ENCODE peak calls at places on chromosome 18, in seven cellular contexts. One of them, this sample, is unnamed.

GRCh38 chr18:42719221-42719620 is 396.3 kb downstream of the RIT2 start:
- DNase-seq in GM12865: no peak
- DNase-seq in cardiac muscle cell: no peak
- DNase-seq in activated CD8-positive, alpha-beta memory T cell treated with anti-CD3 and anti-CD28 coated beads, Interleukin-2, amount 50 U/mL, for 48 hours: no peak
- DNase-seq in dorsolateral prefrontal cortex: no peak
- DNase-seq in stimulated activated CD4-positive, alpha-beta T cell treated with anti-CD3 and anti-CD28 coated beads, Interleukin-2, amount 100 ng/mL, for 4 hours: no peak
- DNase-seq in MCF 10A: peak
- DNase-seq in this sample: no peak

GRCh38 chr18:21682276-21683051 is 22.1 kb downstream of the ABHD3 start:
- DNase-seq in activated CD8-positive, alpha-beta memory T cell treated with anti-CD3 and anti-CD28 coated beads, Interleukin-2, amount 50 U/mL, for 48 hours: peak
- DNase-seq in dorsolateral prefrontal cortex: no peak
- DNase-seq in MCF 10A: no peak
- DNase-seq in GM12865: peak
- DNase-seq in stimulated activated CD4-positive, alpha-beta T cell treated with anti-CD3 and anti-CD28 coated beads, Interleukin-2, amount 100 ng/mL, for 4 hours: no peak
- DNase-seq in cardiac muscle cell: peak
- DNase-seq in this sample: no peak

GRCh38 chr18:36625386-36625785 is 203.4 kb downstream of the TPGS2 start:
- DNase-seq in MCF 10A: no peak
- DNase-seq in dorsolateral prefrontal cortex: no peak
- DNase-seq in activated CD8-positive, alpha-beta memory T cell treated with anti-CD3 and anti-CD28 coated beads, Interleukin-2, amount 50 U/mL, for 48 hours: no peak
- DNase-seq in cardiac muscle cell: no peak
- DNase-seq in GM12865: no peak
- DNase-seq in stimulated activated CD4-positive, alpha-beta T cell treated with anti-CD3 and anti-CD28 coated beads, Interleukin-2, amount 100 ng/mL, for 4 hours: no peak
- DNase-seq in this sample: no peak

GRCh38 chr18:40109251-40110049 is 1845.6 kb upstream of the PIK3C3 start:
- DNase-seq in stimulated activated CD4-positive, alpha-beta T cell treated with anti-CD3 and anti-CD28 coated beads, Interleukin-2, amount 100 ng/mL, for 4 hours: no peak
- DNase-seq in dorsolateral prefrontal cortex: no peak
- DNase-seq in activated CD8-positive, alpha-beta memory T cell treated with anti-CD3 and anti-CD28 coated beads, Interleukin-2, amount 50 U/mL, for 48 hours: no peak
- DNase-seq in cardiac muscle cell: no peak
- DNase-seq in MCF 10A: no peak
- DNase-seq in GM12865: peak
- DNase-seq in this sample: no peak

GRCh38 chr18:27854631-27855030 is 322.3 kb downstream of the CDH2 start:
- DNase-seq in activated CD8-positive, alpha-beta memory T cell treated with anti-CD3 and anti-CD28 coated beads, Interleukin-2, amount 50 U/mL, for 48 hours: no peak
- DNase-seq in stimulated activated CD4-positive, alpha-beta T cell treated with anti-CD3 and anti-CD28 coated beads, Interleukin-2, amount 100 ng/mL, for 4 hours: no peak
- DNase-seq in cardiac muscle cell: no peak
- DNase-seq in GM12865: no peak
- DNase-seq in MCF 10A: no peak
- DNase-seq in dorsolateral prefrontal cortex: no peak
- DNase-seq in this sample: no peak

GRCh38 chr18:74110149-74110548 is 37.5 kb downstream of the FBXO15 start:
- DNase-seq in GM12865: no peak
- DNase-seq in dorsolateral prefrontal cortex: no peak
- DNase-seq in activated CD8-positive, alpha-beta memory T cell treated with anti-CD3 and anti-CD28 coated beads, Interleukin-2, amount 50 U/mL, for 48 hours: no peak
- DNase-seq in MCF 10A: no peak
- DNase-seq in cardiac muscle cell: no peak
- DNase-seq in stimulated activated CD4-positive, alpha-beta T cell treated with anti-CD3 and anti-CD28 coated beads, Interleukin-2, amount 100 ng/mL, for 4 hours: no peak
- DNase-seq in this sample: no peak

GRCh38 chr18:77548790-77549420 is 299.3 kb downstream of the GALR1 start:
- DNase-seq in MCF 10A: no peak
- DNase-seq in stimulated activated CD4-positive, alpha-beta T cell treated with anti-CD3 and anti-CD28 coated beads, Interleukin-2, amount 100 ng/mL, for 4 hours: no peak
- DNase-seq in activated CD8-positive, alpha-beta memory T cell treated with anti-CD3 and anti-CD28 coated beads, Interleukin-2, amount 50 U/mL, for 48 hours: no peak
- DNase-seq in GM12865: no peak
- DNase-seq in cardiac muscle cell: no peak
- DNase-seq in dorsolateral prefrontal cortex: no peak
- DNase-seq in this sample: no peak

GRCh38 chr18:12904012-12904516 is 20.0 kb upstream of the PTPN2 start:
- DNase-seq in stimulated activated CD4-positive, alpha-beta T cell treated with anti-CD3 and anti-CD28 coated beads, Interleukin-2, amount 100 ng/mL, for 4 hours: peak
- DNase-seq in cardiac muscle cell: peak
- DNase-seq in MCF 10A: no peak
- DNase-seq in activated CD8-positive, alpha-beta memory T cell treated with anti-CD3 and anti-CD28 coated beads, Interleukin-2, amount 50 U/mL, for 48 hours: peak
- DNase-seq in GM12865: no peak
- DNase-seq in dorsolateral prefrontal cortex: no peak
- DNase-seq in this sample: no peak

GRCh38 chr18:79611040-79611681 is 68.4 kb upstream of the CTDP1 start:
- DNase-seq in GM12865: no peak
- DNase-seq in cardiac muscle cell: peak
- DNase-seq in stimulated activated CD4-positive, alpha-beta T cell treated with anti-CD3 and anti-CD28 coated beads, Interleukin-2, amount 100 ng/mL, for 4 hours: no peak
- DNase-seq in MCF 10A: peak
- DNase-seq in activated CD8-positive, alpha-beta memory T cell treated with anti-CD3 and anti-CD28 coated beads, Interleukin-2, amount 50 U/mL, for 48 hours: no peak
- DNase-seq in dorsolateral prefrontal cortex: peak
- DNase-seq in this sample: peak

GRCh38 chr18:63511285-63511684 is 30.9 kb upstream of the SERPINB12 start:
- DNase-seq in GM12865: peak
- DNase-seq in stimulated activated CD4-positive, alpha-beta T cell treated with anti-CD3 and anti-CD28 coated beads, Interleukin-2, amount 100 ng/mL, for 4 hours: no peak
- DNase-seq in MCF 10A: peak
- DNase-seq in activated CD8-positive, alpha-beta memory T cell treated with anti-CD3 and anti-CD28 coated beads, Interleukin-2, amount 50 U/mL, for 48 hours: no peak
- DNase-seq in cardiac muscle cell: peak
- DNase-seq in dorsolateral prefrontal cortex: no peak
- DNase-seq in this sample: peak

GRCh38 chr18:26706796-26707406 is 158.5 kb upstream of the KCTD1 start:
- DNase-seq in MCF 10A: no peak
- DNase-seq in activated CD8-positive, alpha-beta memory T cell treated with anti-CD3 and anti-CD28 coated beads, Interleukin-2, amount 50 U/mL, for 48 hours: no peak
- DNase-seq in dorsolateral prefrontal cortex: no peak
- DNase-seq in stimulated activated CD4-positive, alpha-beta T cell treated with anti-CD3 and anti-CD28 coated beads, Interleukin-2, amount 100 ng/mL, for 4 hours: no peak
- DNase-seq in GM12865: no peak
- DNase-seq in cardiac muscle cell: peak
- DNase-seq in this sample: no peak

GRCh38 chr18:46167971-46168370 is 63.8 kb downstream of the HAUS1 start:
- DNase-seq in stimulated activated CD4-positive, alpha-beta T cell treated with anti-CD3 and anti-CD28 coated beads, Interleukin-2, amount 100 ng/mL, for 4 hours: no peak
- DNase-seq in MCF 10A: no peak
- DNase-seq in dorsolateral prefrontal cortex: no peak
- DNase-seq in GM12865: peak
- DNase-seq in cardiac muscle cell: no peak
- DNase-seq in activated CD8-positive, alpha-beta memory T cell treated with anti-CD3 and anti-CD28 coated beads, Interleukin-2, amount 50 U/mL, for 48 hours: peak
- DNase-seq in this sample: no peak

GRCh38 chr18:70279470-70279869 is 9.4 kb upstream of the SOCS6 start:
- DNase-seq in MCF 10A: no peak
- DNase-seq in dorsolateral prefrontal cortex: no peak
- DNase-seq in cardiac muscle cell: no peak
- DNase-seq in GM12865: no peak
- DNase-seq in stimulated activated CD4-positive, alpha-beta T cell treated with anti-CD3 and anti-CD28 coated beads, Interleukin-2, amount 100 ng/mL, for 4 hours: no peak
- DNase-seq in activated CD8-positive, alpha-beta memory T cell treated with anti-CD3 and anti-CD28 coated beads, Interleukin-2, amount 50 U/mL, for 48 hours: no peak
- DNase-seq in this sample: no peak

GRCh38 chr18:13268035-13268700 is 49.6 kb downstream of the LDLRAD4 start:
- DNase-seq in GM12865: no peak
- DNase-seq in activated CD8-positive, alpha-beta memory T cell treated with anti-CD3 and anti-CD28 coated beads, Interleukin-2, amount 50 U/mL, for 48 hours: no peak
- DNase-seq in MCF 10A: no peak
- DNase-seq in dorsolateral prefrontal cortex: no peak
- DNase-seq in cardiac muscle cell: peak
- DNase-seq in stimulated activated CD4-positive, alpha-beta T cell treated with anti-CD3 and anti-CD28 coated beads, Interleukin-2, amount 100 ng/mL, for 4 hours: no peak
- DNase-seq in this sample: no peak

GRCh38 chr18:44798433-44799048 is 117.9 kb downstream of the SETBP1 start:
- DNase-seq in dorsolateral prefrontal cortex: no peak
- DNase-seq in stimulated activated CD4-positive, alpha-beta T cell treated with anti-CD3 and anti-CD28 coated beads, Interleukin-2, amount 100 ng/mL, for 4 hours: no peak
- DNase-seq in GM12865: no peak
- DNase-seq in cardiac muscle cell: no peak
- DNase-seq in MCF 10A: no peak
- DNase-seq in activated CD8-positive, alpha-beta memory T cell treated with anti-CD3 and anti-CD28 coated beads, Interleukin-2, amount 50 U/mL, for 48 hours: no peak
- DNase-seq in this sample: no peak

GRCh38 chr18:5772271-5772670 is 123.1 kb downstream of the TMEM200C start:
- DNase-seq in MCF 10A: no peak
- DNase-seq in activated CD8-positive, alpha-beta memory T cell treated with anti-CD3 and anti-CD28 coated beads, Interleukin-2, amount 50 U/mL, for 48 hours: no peak
- DNase-seq in cardiac muscle cell: no peak
- DNase-seq in dorsolateral prefrontal cortex: no peak
- DNase-seq in stimulated activated CD4-positive, alpha-beta T cell treated with anti-CD3 and anti-CD28 coated beads, Interleukin-2, amount 100 ng/mL, for 4 hours: no peak
- DNase-seq in GM12865: no peak
- DNase-seq in this sample: no peak

GRCh38 chr18:7117390-7118355 is at the start of gene LAMA1:
- DNase-seq in cardiac muscle cell: peak
- DNase-seq in stimulated activated CD4-positive, alpha-beta T cell treated with anti-CD3 and anti-CD28 coated beads, Interleukin-2, amount 100 ng/mL, for 4 hours: no peak
- DNase-seq in activated CD8-positive, alpha-beta memory T cell treated with anti-CD3 and anti-CD28 coated beads, Interleukin-2, amount 50 U/mL, for 48 hours: no peak
- DNase-seq in MCF 10A: no peak
- DNase-seq in GM12865: no peak
- DNase-seq in dorsolateral prefrontal cortex: no peak
- DNase-seq in this sample: peak

GRCh38 chr18:31506024-31506742 is 8.2 kb downstream of the DSG2 start:
- DNase-seq in MCF 10A: peak
- DNase-seq in cardiac muscle cell: peak
- DNase-seq in activated CD8-positive, alpha-beta memory T cell treated with anti-CD3 and anti-CD28 coated beads, Interleukin-2, amount 50 U/mL, for 48 hours: no peak
- DNase-seq in stimulated activated CD4-positive, alpha-beta T cell treated with anti-CD3 and anti-CD28 coated beads, Interleukin-2, amount 100 ng/mL, for 4 hours: no peak
- DNase-seq in dorsolateral prefrontal cortex: no peak
- DNase-seq in GM12865: no peak
- DNase-seq in this sample: peak